ENCODE peak calls at places on chromosomes 4 and X, in six cellular contexts. J, N, U, B, D and K are unnamed samples.

GRCh38 chr4:109041463-109041862 is 261.0 kb downstream of the COL25A1 start:
- DNase-seq in N (no peak), D (no peak), J (no peak), B (no peak), U (no peak), K (no peak)

GRCh38 chr4:1862961-1863296 is 7.0 kb upstream of the LETM1 start:
- DNase-seq in B (no peak), N (no peak), U (no peak), J (no peak), D (no peak), K (no peak)

GRCh38 chr4:59759082-59759825 is 1440.9 kb upstream of the ADGRL3 start:
- DNase-seq in D (no peak), B (no peak), U (no peak), J (no peak), N (no peak), K (no peak)

GRCh38 chrX:69323786-69324720 is 158.8 kb upstream of the PJA1 start:
- DNase-seq in B (no peak), N (no peak), U (no peak), D (no peak), J (no peak), K (no peak)

GRCh38 chrX:55008571-55009358 is 8.6 kb downstream of the APEX2 start:
- DNase-seq in U (no peak), N (peak; percentile 12), D (no peak), J (no peak), B (peak; percentile 45), K (peak; percentile 17)

GRCh38 chr4:8238515-8239053 is 31.0 kb upstream of the HTRA3 start:
- DNase-seq in B (no peak), U (peak; percentile 37), N (no peak), D (peak; percentile 33), J (no peak), K (no peak)

GRCh38 chr4:67103001-67103737 is 442.1 kb downstream of the CENPC start:
- DNase-seq in U (no peak), N (no peak), D (no peak), B (no peak), J (no peak), K (no peak)

GRCh38 chr4:92199135-92199534 is 104.6 kb upstream of the GRID2 start:
- DNase-seq in N (no peak), U (no peak), B (no peak), D (no peak), J (no peak), K (no peak)

GRCh38 chr4:167021545-167022155 is 212.6 kb downstream of the SPOCK3 start:
- DNase-seq in J (no peak), U (peak; percentile 55), D (peak; percentile 61), N (peak; percentile 63), B (peak; percentile 74), K (peak; percentile 16)

GRCh38 chr4:66609014-66609413 is 936.3 kb downstream of the CENPC start:
- DNase-seq in D (no peak), J (no peak), N (no peak), B (no peak), U (no peak), K (no peak)

GRCh38 chr4:151192556-151193235 is 84.3 kb upstream of the PRSS48 start:
- DNase-seq in U (no peak), D (no peak), N (no peak), J (no peak), B (no peak), K (no peak)

GRCh38 chr4:10015140-10015753 is 6.0 kb downstream of the SLC2A9 start:
- DNase-seq in J (no peak), D (peak; percentile 59), U (peak; percentile 36), B (peak; percentile 73), N (peak; percentile 46), K (no peak)

GRCh38 chr4:137310156-137310555 is 222.1 kb downstream of the PCDH18 start:
- DNase-seq in N (no peak), J (no peak), U (no peak), B (no peak), D (no peak), K (no peak)

GRCh38 chr4:137312257-137312656 is 220.0 kb downstream of the PCDH18 start:
- DNase-seq in U (no peak), J (no peak), B (no peak), N (no peak), D (no peak), K (no peak)

GRCh38 chrX:118975831-118976598 is 1.6 kb downstream of the LONRF3 start:
- DNase-seq in B (peak; percentile 69), D (peak; percentile 71), U (no peak), N (peak; percentile 67), J (no peak), K (no peak)

GRCh38 chr4:88033309-88033708 is 25.9 kb downstream of the PKD2 start:
- DNase-seq in B (peak; percentile 54), N (peak; percentile 20), J (no peak), U (peak; percentile 65), D (peak; percentile 42), K (peak; percentile 46)

GRCh38 chrX:49761481-49761880 is 65.7 kb upstream of the PAGE1 start:
- DNase-seq in B (peak; percentile 10), U (peak; percentile 7), D (peak; percentile 6), J (no peak), N (no peak), K (no peak)

GRCh38 chr4:74374561-74375327 is 9.8 kb downstream of the EREG start:
- DNase-seq in U (no peak), D (peak; percentile 62), B (peak; percentile 6), N (peak; percentile 38), J (peak; percentile 48), K (no peak)

GRCh38 chr4:110049951-110050925 is 137.6 kb downstream of the EGF start:
- DNase-seq in U (peak; percentile 58), J (no peak), D (peak; percentile 18), N (peak; percentile 49), B (peak; percentile 71), K (no peak)

GRCh38 chr4:150402968-150403367 is 179.0 kb upstream of the MAB21L2 start:
- DNase-seq in U (peak; percentile 42), D (peak; percentile 27), B (peak; percentile 23), N (peak; percentile 9), J (no peak), K (no peak)

GRCh38 chr4:8278421-8279287 is 9.1 kb downstream of the HTRA3 start:
- DNase-seq in J (no peak), N (peak; percentile 10), D (no peak), B (no peak), U (no peak), K (peak; percentile 78)

GRCh38 chr4:125105561-125105960 is 209.2 kb upstream of the FAT4 start:
- DNase-seq in B (no peak), J (no peak), U (no peak), N (no peak), D (no peak), K (no peak)

GRCh38 chr4:186248643-186249042 is 17.3 kb upstream of the F11 start:
- DNase-seq in J (no peak), D (no peak), U (no peak), B (no peak), N (no peak), K (no peak)

GRCh38 chr4:15066140-15066539 is 63.9 kb downstream of the CPEB2 start:
- DNase-seq in D (no peak), N (no peak), U (no peak), J (no peak), B (no peak), K (no peak)